ENCODE peak calls at places on chromosomes 2 and 18, in eight cellular contexts. Q is foreskin fibroblast, V is hypothalamus, Y is GF-D8, Z is WTC11, L is GM06990, H is iPS-NIHi11, W is RPMI8226. C is an unnamed sample.
A peak's percentile ranks its signal among the peaks of the same experiment; 100 is the strongest.

GRCh38 chr2:164746713-164747112 is 94.9 kb downstream of the COBLL1 start:
- DNase-seq in H (no peak), Q (no peak), L (no peak), V (no peak), Z (no peak), W (no peak), Y (no peak), C (no peak)

GRCh38 chr2:190088917-190089316 is 26.4 kb upstream of the MSTN start:
- DNase-seq in W (peak; percentile 71), L (no peak), Z (peak; percentile 29), H (peak; percentile 60), Y (no peak), V (peak; percentile 21), Q (peak; percentile 82), C (peak; percentile 46)

GRCh38 chr2:3575534-3576324 is 669 bp downstream of the RPS7 start:
- DNase-seq in Z (no peak), V (no peak), L (peak; percentile 54), Q (no peak), Y (no peak), H (peak; percentile 40), W (peak; percentile 34), C (peak; percentile 14)

GRCh38 chr2:52745144-52745543 is 1022.5 kb upstream of the CHAC2 start:
- DNase-seq in H (no peak), Z (no peak), W (no peak), L (no peak), Q (no peak), Y (no peak), V (no peak), C (no peak)

GRCh38 chr2:236393581-236393980 is 129.4 kb upstream of the ASB18 start:
- DNase-seq in Q (no peak), L (no peak), V (no peak), H (no peak), Z (no peak), W (no peak), Y (no peak), C (no peak)

GRCh38 chr18:74351354-74351753 is 35.7 kb downstream of the C18orf63 start:
- DNase-seq in H (no peak), Q (peak; percentile 90), W (peak; percentile 89), V (no peak), Y (no peak), L (no peak), Z (no peak), C (peak; percentile 30)

GRCh38 chr2:200305797-200306718 is at the start of gene SPATS2L:
- DNase-seq in Q (peak; percentile 91), Z (peak; percentile 69), H (peak; percentile 26), W (peak; percentile 55), V (peak; percentile 72), L (peak; percentile 80), Y (no peak), C (peak; percentile 5)

GRCh38 chr2:32788106-32788505 is 158.6 kb upstream of the LTBP1 start:
- DNase-seq in V (no peak), H (no peak), W (no peak), L (no peak), Y (no peak), Z (no peak), Q (no peak), C (no peak)

GRCh38 chr18:52353589-52353988 is 13.6 kb downstream of the DCC start:
- DNase-seq in W (no peak), Z (no peak), Y (no peak), H (no peak), L (no peak), V (peak; percentile 25), Q (no peak), C (no peak)

GRCh38 chr2:33395660-33396249 is 80.7 kb upstream of the RASGRP3 start:
- DNase-seq in L (no peak), V (no peak), W (peak; percentile 41), Y (no peak), Q (peak; percentile 77), Z (peak; percentile 68), H (peak; percentile 32), C (peak; percentile 64)

GRCh38 chr2:289362-290089 is 1.6 kb upstream of the ALKAL2 start:
- DNase-seq in Z (peak; percentile 40), V (no peak), L (no peak), H (peak; percentile 38), W (no peak), Y (no peak), Q (peak; percentile 58), C (no peak)

C was measured in HL-60.